ENCODE peak calls at places on chromosome 18, in four cellular contexts. Z, T, V and A are unnamed samples.

GRCh38 chr18:52875711-52876110 is 535.7 kb downstream of the DCC start:
- DNase-seq in Z (no peak), T (no peak), V (no peak), A (no peak)

GRCh38 chr18:48100712-48101165 is 170.3 kb upstream of the SMAD2 start:
- DNase-seq in V (peak), T (no peak), Z (no peak), A (no peak)

GRCh38 chr18:3952031-3952430 is 502.1 kb downstream of the TGIF1 start:
- DNase-seq in Z (no peak), V (no peak), T (no peak), A (no peak)

GRCh38 chr18:46424898-46425297 is 232.1 kb downstream of the LOXHD1 start:
- DNase-seq in T (no peak), Z (no peak), V (no peak), A (no peak)

GRCh38 chr18:2627821-2628276 is 27.7 kb upstream of the SMCHD1 start:
- DNase-seq in T (no peak), V (no peak), Z (peak), A (peak)

GRCh38 chr18:76875390-76876330 is 53.3 kb downstream of the ZNF236 start:
- DNase-seq in V (peak), T (no peak), Z (peak), A (peak)

GRCh38 chr18:47457614-47458013 is 206.2 kb upstream of the SKOR2 start:
- DNase-seq in T (no peak), Z (no peak), V (no peak), A (no peak)

GRCh38 chr18:50632895-50633515 is 73.1 kb downstream of the MAPK4 start:
- DNase-seq in V (no peak), T (no peak), Z (no peak), A (no peak)

GRCh38 chr18:77081387-77081773 is 51.2 kb downstream of the MBP start:
- DNase-seq in V (no peak), Z (no peak), T (no peak), A (no peak)

GRCh38 chr18:24263078-24263477 is 124.2 kb downstream of the CABYR start:
- DNase-seq in V (no peak), T (no peak), Z (no peak), A (no peak)

GRCh38 chr18:31880186-31880898 is 62.6 kb downstream of the TRAPPC8 start:
- DNase-seq in V (no peak), T (no peak), Z (no peak), A (no peak)

GRCh38 chr18:36496022-36496421 is 198.5 kb downstream of the FHOD3 start:
- DNase-seq in Z (no peak), T (no peak), V (no peak), A (no peak)

GRCh38 chr18:76932026-76932819 is 109.9 kb downstream of the ZNF236 start:
- DNase-seq in V (no peak), T (no peak), Z (no peak), A (no peak)

DNA sequence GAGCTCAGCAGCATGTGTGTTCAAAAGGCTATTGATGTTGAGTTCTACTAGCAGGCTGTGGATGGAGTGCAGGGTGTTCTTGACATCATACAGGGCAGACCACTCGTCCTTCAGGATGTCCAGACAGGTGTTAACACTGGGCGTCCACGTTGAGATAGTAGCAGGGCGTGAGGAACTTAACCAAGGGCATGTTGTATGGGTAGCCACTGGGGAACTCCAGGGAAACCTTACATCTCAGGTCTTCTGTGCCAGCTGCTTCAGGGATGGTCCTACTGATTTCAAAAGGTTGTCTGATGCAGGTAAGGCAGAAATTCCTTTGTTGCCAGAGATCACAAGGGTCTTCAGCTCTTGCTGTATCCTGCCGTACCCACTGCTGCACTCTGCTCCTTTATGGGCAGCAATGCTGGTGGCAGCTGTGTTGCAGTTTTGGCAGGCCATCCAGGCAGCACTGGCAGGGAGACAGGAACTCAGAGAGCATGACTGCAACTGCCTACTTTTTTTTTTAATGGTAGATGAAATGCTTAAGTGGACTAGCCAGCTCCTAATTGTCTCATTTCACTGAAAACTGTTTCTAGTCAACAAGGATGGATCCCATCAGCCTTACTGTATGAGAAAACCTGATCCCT is 32.5 kb upstream of the RBBP8 start:
- DNase-seq in T (no peak), V (no peak), Z (no peak), A (no peak)
- TF ChIP-seq PBX3 in T (no peak), V (no peak), Z (no peak), A (no peak)

DNA sequence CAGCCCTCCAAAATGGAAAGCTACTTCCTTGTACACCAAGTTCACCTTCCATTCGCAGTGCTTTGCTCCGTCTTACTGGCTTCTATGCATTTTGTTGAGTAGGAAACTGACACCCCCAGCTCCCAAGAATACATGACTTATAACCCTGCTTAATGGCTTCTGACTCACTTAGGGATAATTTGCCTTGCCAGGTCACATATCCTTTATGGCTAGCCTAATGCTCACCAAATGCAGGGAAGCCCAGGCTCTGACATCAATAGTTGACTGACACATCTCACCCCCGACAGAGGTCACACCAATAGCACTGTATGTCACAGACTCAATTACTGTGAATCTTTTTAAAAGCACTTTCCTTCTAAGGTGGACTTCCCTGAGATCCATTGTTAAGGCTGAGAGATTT is 147.2 kb downstream of the DTNA start:
- DNase-seq in V (no peak), Z (no peak), T (no peak), A (no peak)
- TF ChIP-seq PBX3 in V (no peak), Z (no peak), T (no peak), A (no peak)

DNA sequence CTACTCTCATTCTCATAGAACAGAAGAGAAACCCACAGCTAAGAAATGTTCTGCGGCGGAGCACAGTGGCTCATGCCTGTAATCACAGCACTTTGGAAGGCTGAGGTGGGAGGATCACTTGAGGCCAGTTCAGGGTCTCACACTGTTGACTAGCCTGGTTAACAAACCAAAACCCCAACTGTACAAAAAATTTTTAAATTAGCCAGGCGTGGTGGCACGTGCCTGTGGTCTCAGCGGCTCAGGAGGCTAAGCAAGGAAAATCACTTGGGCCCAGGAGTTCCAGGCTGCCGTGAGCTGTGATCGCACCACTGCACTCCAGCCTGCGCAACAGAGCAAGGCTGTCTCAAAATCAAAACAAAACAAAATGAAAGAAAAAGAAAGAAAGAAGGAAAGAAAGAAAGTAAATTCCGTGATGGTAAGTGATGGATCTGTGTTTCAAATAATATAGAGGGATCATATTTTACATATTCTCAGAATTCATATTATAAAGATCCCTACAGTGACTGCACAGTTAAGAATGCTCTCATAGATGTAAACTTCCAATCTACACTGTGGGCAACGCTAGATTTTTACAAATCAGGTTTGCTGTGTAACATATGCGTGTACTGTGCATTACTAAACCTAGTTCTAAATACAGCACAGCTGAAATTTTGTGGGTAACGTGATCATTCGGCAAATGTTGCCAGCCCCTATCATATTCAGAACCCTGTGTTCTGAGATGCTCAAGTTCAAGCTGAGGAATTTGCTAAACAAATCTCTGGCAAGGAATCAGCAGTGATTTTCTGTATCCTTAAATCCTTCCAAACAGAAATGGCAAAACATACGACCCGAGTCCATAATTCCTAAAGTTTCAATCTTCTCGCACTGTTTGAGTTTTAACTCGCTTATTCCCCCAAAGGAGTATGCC is 1.2 kb upstream of the RAB12 start:
- DNase-seq in V (no peak), T (peak), Z (no peak), A (peak)
- TF ChIP-seq PBX3 in V (no peak), T (no peak), Z (no peak), A (no peak)

DNA sequence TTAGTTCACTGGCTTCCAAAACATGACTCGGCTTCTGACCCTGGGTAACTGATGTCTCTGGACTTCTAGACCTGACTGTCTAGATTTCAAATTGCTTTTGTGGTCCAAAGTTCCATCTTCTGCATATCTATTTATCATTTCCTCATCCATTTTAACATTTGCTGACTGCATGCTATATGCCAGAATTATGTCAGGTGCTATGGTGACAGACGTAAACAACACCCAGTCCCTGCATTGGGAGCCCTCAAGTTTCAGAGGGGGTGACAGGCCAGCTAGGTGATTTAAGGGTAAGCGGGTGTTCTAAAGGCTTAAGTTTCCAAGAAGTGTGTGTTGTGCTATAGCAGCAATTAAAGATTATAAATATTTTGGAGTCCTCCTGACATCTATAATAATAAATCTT is 140.8 kb downstream of the PIEZO2 start:
- DNase-seq in V (no peak), Z (no peak), T (no peak), A (peak)
- TF ChIP-seq PBX3 in V (no peak), Z (no peak), T (no peak), A (no peak)

DNA sequence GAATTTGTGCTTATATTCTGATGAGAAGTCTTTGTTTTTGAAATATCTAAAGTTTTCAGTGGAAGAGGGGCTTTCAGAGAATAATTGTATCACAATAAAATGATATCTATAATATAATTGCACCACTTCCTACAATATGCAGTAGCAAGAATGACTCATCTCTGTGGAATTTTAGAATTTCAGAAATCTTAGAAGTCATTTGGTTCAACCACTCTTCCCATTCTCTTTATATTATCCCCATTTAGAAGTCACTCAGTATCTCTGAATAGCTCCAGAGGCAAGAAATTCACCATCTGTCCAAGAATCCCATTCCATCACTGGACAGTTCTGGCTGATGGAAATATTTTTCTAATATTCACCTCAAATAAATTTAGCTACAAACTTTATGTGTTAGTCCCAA is 59.3 kb upstream of the CCDC68 start:
- DNase-seq in T (no peak), V (no peak), Z (no peak), A (no peak)
- TF ChIP-seq PBX3 in T (no peak), V (no peak), Z (no peak), A (no peak)

GRCh38 chr18:49613741-49614151 is 51.9 kb downstream of the LIPG start:
- DNase-seq in V (no peak), Z (no peak), T (no peak), A (no peak)
- TF ChIP-seq PBX3 in V (no peak), Z (no peak), T (no peak), A (no peak)

GRCh38 chr18:11970466-11971220 is 10.7 kb upstream of the IMPA2 start:
- DNase-seq in Z (no peak), V (no peak), T (no peak), A (no peak)
- TF ChIP-seq PBX3 in Z (no peak), V (no peak), T (no peak), A (no peak)